ENCODE peak calls at places on chromosome 11, in nine cellular contexts. J is activated CD4-positive, CD25-positive, alpha-beta regulatory T cell treated with anti-CD3 and anti-CD28 coated beads, Interleukin-2, amount 50 U/mL, for 16 hours; L is NCI-H226; Y is activated CD4-positive, alpha-beta T cell treated with anti-CD3 and anti-CD28 coated beads for 48 hours; U is endothelial cell; N is AG04450; O is T follicular helper cell; C is ACHN; R is cardiac fibroblast. V is an unnamed sample.

GRCh38 chr11:85791326-85791990 is 19.5 kb downstream of the SYTL2 start:
- DNase-seq in J (no peak), L (no peak), Y (no peak), U (no peak), N (peak), O (no peak), C (no peak), R (no peak), V (no peak)

GRCh38 chr11:60195923-60196368 is 13.1 kb upstream of the MS4A6A start:
- DNase-seq in J (no peak), L (no peak), Y (no peak), U (no peak), N (no peak), O (no peak), C (no peak), R (no peak), V (no peak)

GRCh38 chr11:80165763-80166162 is 724.9 kb upstream of the TENM4 start:
- DNase-seq in J (no peak), L (peak), Y (no peak), U (no peak), N (no peak), O (no peak), C (no peak), R (peak), V (no peak)

GRCh38 chr11:92894197-92894596 is 75.3 kb upstream of the MTNR1B start:
- DNase-seq in J (no peak), L (no peak), Y (no peak), U (no peak), N (no peak), O (no peak), C (no peak), R (no peak), V (no peak)

GRCh38 chr11:64088159-64089026 is 52.7 kb downstream of the FLRT1 start:
- DNase-seq in J (no peak), L (no peak), Y (peak), U (peak), N (no peak), O (no peak), C (peak), R (no peak), V (no peak)

GRCh38 chr11:123195182-123196059 is at the start of gene CLMP:
- DNase-seq in J (no peak), L (no peak), Y (peak), U (peak), N (no peak), O (no peak), C (peak), R (peak), V (no peak)

GRCh38 chr11:76824083-76824939 is 36.4 kb upstream of the ACER3 start:
- DNase-seq in J (no peak), L (peak), Y (no peak), U (no peak), N (no peak), O (no peak), C (no peak), R (peak), V (peak)

GRCh38 chr11:5593146-5593545 is 3.3 kb upstream of the TRIM6 start:
- DNase-seq in J (no peak), L (no peak), Y (no peak), U (no peak), N (no peak), O (no peak), C (no peak), R (no peak), V (no peak)

GRCh38 chr11:85666687-85667086 is 1.8 kb upstream of the CREBZF start:
- DNase-seq in J (no peak), L (no peak), Y (no peak), U (no peak), N (no peak), O (no peak), C (no peak), R (no peak), V (no peak)

GRCh38 chr11:79237676-79238075 is 203.2 kb downstream of the TENM4 start:
- DNase-seq in J (no peak), L (no peak), Y (no peak), U (no peak), N (peak), O (no peak), C (no peak), R (peak), V (peak)

GRCh38 chr11:19861171-19861570 is 148.5 kb downstream of the NAV2 start:
- DNase-seq in J (no peak), L (peak), Y (no peak), U (no peak), N (no peak), O (no peak), C (no peak), R (peak), V (peak)

GRCh38 chr11:8070417-8071101 is 10.5 kb upstream of the TUB start:
- DNase-seq in J (no peak), L (no peak), Y (no peak), U (no peak), N (no peak), O (no peak), C (peak), R (peak), V (peak)

GRCh38 chr11:75346912-75347647 is 4.4 kb downstream of the ARRB1 start:
- DNase-seq in J (no peak), L (no peak), Y (no peak), U (no peak), N (no peak), O (no peak), C (no peak), R (peak), V (no peak)

GRCh38 chr11:587978-588380 is 11.7 kb downstream of the PHRF1 start:
- DNase-seq in J (no peak), L (no peak), Y (peak), U (no peak), N (no peak), O (peak), C (peak), R (peak), V (peak)

GRCh38 chr11:932435-932834 is 6.8 kb downstream of the AP2A2 start:
- DNase-seq in J (no peak), L (no peak), Y (no peak), U (no peak), N (no peak), O (no peak), C (no peak), R (peak), V (peak)

GRCh38 chr11:5297671-5298070 is 4.1 kb downstream of the OR51B4 start:
- DNase-seq in J (no peak), L (peak), Y (no peak), U (no peak), N (no peak), O (no peak), C (no peak), R (peak), V (no peak)

GRCh38 chr11:117121176-117121575 is 22.9 kb upstream of the PAFAH1B2 start:
- DNase-seq in J (no peak), L (no peak), Y (no peak), U (no peak), N (no peak), O (no peak), C (no peak), R (peak), V (no peak)